ENCODE peak calls at places on chromosomes 3 and 15, in ten cellular contexts. T, C, Y, H, W, O, Z, I, U and V are unnamed samples.
A peak's percentile ranks its signal among the peaks of the same experiment; 100 is the strongest.

GRCh38 chr15:62896380-62896866 is 146.1 kb upstream of the TPM1 start:
- DNase-seq in T (no peak), C (no peak), Y (no peak), H (no peak), W (no peak), O (no peak), Z (no peak), I (peak; percentile 76), U (no peak), V (no peak)

GRCh38 chr3:133742351-133743091 is 3.7 kb upstream of the TF start:
- DNase-seq in T (peak; percentile 78), C (no peak), Y (no peak), H (peak; percentile 10), W (peak; percentile 29), O (no peak), Z (peak; percentile 15), I (no peak), U (no peak), V (no peak)

GRCh38 chr3:133930341-133930933 is 34.8 kb upstream of the RAB6B start:
- DNase-seq in T (peak; percentile 75), C (no peak), Y (no peak), H (peak; percentile 78), W (peak; percentile 61), O (peak; percentile 51), Z (no peak), I (peak; percentile 78), U (no peak), V (no peak)

GRCh38 chr15:22952826-22953579 is 27.2 kb downstream of the CYFIP1 start:
- DNase-seq in T (peak; percentile 11), C (no peak), Y (no peak), H (peak; percentile 70), W (no peak), O (no peak), Z (no peak), I (no peak), U (no peak), V (no peak)

GRCh38 chr15:51181905-51182304 is 87.2 kb upstream of the TNFAIP8L3 start:
- DNase-seq in T (no peak), C (no peak), Y (no peak), H (no peak), W (no peak), O (no peak), Z (no peak), I (no peak), U (no peak), V (no peak)

GRCh38 chr3:49397470-49397869 is 14.3 kb downstream of the RHOA start:
- DNase-seq in T (peak; percentile 48), C (no peak), Y (no peak), H (no peak), W (no peak), O (peak; percentile 39), Z (no peak), I (peak; percentile 34), U (no peak), V (no peak)

GRCh38 chr3:46659285-46659684 is 34.2 kb downstream of the ALS2CL start:
- DNase-seq in T (peak; percentile 1), C (no peak), Y (no peak), H (no peak), W (no peak), O (peak; percentile 35), Z (no peak), I (peak; percentile 51), U (no peak), V (no peak)

GRCh38 chr15:77029166-77030041 is 34.5 kb downstream of the PSTPIP1 start:
- DNase-seq in T (no peak), C (no peak), Y (peak; percentile 70), H (no peak), W (no peak), O (peak; percentile 10), Z (no peak), I (no peak), U (peak; percentile 59), V (peak; percentile 3)

GRCh38 chr15:86082619-86083377 is 3.1 kb downstream of the AGBL1 start:
- DNase-seq in T (peak; percentile 60), C (no peak), Y (no peak), H (no peak), W (no peak), O (no peak), Z (no peak), I (no peak), U (no peak), V (no peak)

GRCh38 chr3:125261031-125261430 is 48.5 kb upstream of the SLC12A8 start:
- DNase-seq in T (no peak), C (no peak), Y (no peak), H (no peak), W (no peak), O (no peak), Z (no peak), I (no peak), U (no peak), V (no peak)

GRCh38 chr15:45414215-45414885 is 36.0 kb upstream of the GATM start:
- DNase-seq in T (no peak), C (no peak), Y (no peak), H (no peak), W (no peak), O (no peak), Z (no peak), I (no peak), U (no peak), V (no peak)

GRCh38 chr3:30469125-30469524 is 137.3 kb upstream of the TGFBR2 start:
- DNase-seq in T (no peak), C (no peak), Y (no peak), H (no peak), W (no peak), O (no peak), Z (no peak), I (no peak), U (no peak), V (no peak)

GRCh38 chr15:101346928-101347327 is 51.9 kb upstream of the SNRPA1 start:
- DNase-seq in T (peak; percentile 22), C (no peak), Y (no peak), H (no peak), W (no peak), O (no peak), Z (no peak), I (no peak), U (no peak), V (no peak)

GRCh38 chr3:141556034-141556433 is 69.2 kb downstream of the RASA2 start:
- DNase-seq in T (no peak), C (no peak), Y (no peak), H (no peak), W (no peak), O (no peak), Z (no peak), I (peak; percentile 80), U (no peak), V (no peak)